ENCODE peak calls at places on chromosomes 11 and 22, in seven cellular contexts. F is A549, T is suprapubic skin, E is uterus, Z is stomach, N is sigmoid colon, J is IMR-90. R is an unnamed sample.

GRCh38 chr11:18383388-18384156 is 10.8 kb upstream of the LDHA start:
- DNase-seq in F (peak; percentile 96), T (peak; percentile 92), E (peak; percentile 67), Z (peak; percentile 76), N (peak; percentile 93), J (peak; percentile 96), R (peak; percentile 76)

GRCh38 chr22:25853078-25853477 is 111.1 kb downstream of the MYO18B start:
- DNase-seq in F (no peak), T (no peak), E (no peak), Z (no peak), N (no peak), J (no peak), R (no peak)

GRCh38 chr11:85697747-85698146 is 11.8 kb upstream of the CCDC89 start:
- DNase-seq in F (no peak), T (no peak), E (no peak), Z (no peak), N (no peak), J (no peak), R (no peak)

GRCh38 chr11:66388746-66389386 is 17.3 kb upstream of the SLC29A2 start:
- DNase-seq in F (peak; percentile 53), T (no peak), E (no peak), Z (peak; percentile 90), N (peak; percentile 79), J (peak; percentile 73), R (peak; percentile 54)

GRCh38 chr11:34318111-34319037 is 39.4 kb downstream of the ABTB2 start:
- DNase-seq in F (peak; percentile 69), T (no peak), E (no peak), Z (no peak), N (no peak), J (peak; percentile 58), R (peak; percentile 45)

GRCh38 chr11:134585666-134586285 is 173.7 kb upstream of the B3GAT1 start:
- DNase-seq in F (no peak), T (no peak), E (no peak), Z (no peak), N (no peak), J (no peak), R (no peak)

GRCh38 chr22:47901911-47902310 is 1139.5 kb downstream of the TBC1D22A start:
- DNase-seq in F (no peak), T (no peak), E (no peak), Z (no peak), N (no peak), J (no peak), R (no peak)

GRCh38 chr11:65278351-65278750 is 16.6 kb downstream of the POLA2 start:
- DNase-seq in F (no peak), T (no peak), E (no peak), Z (no peak), N (no peak), J (no peak), R (no peak)

GRCh38 chr22:41596776-41597634 is 7.4 kb upstream of the PMM1 start:
- DNase-seq in F (peak; percentile 60), T (no peak), E (peak; percentile 54), Z (peak; percentile 82), N (peak; percentile 79), J (peak; percentile 37), R (peak; percentile 57)

GRCh38 chr22:29214232-29214631 is 8.5 kb downstream of the EMID1 start:
- DNase-seq in F (no peak), T (peak; percentile 41), E (no peak), Z (no peak), N (peak; percentile 21), J (no peak), R (no peak)

GRCh38 chr11:1780700-1781592 is 17.2 kb upstream of the CTSD start:
- DNase-seq in F (no peak), T (peak; percentile 62), E (no peak), Z (no peak), N (peak; percentile 66), J (no peak), R (no peak)

GRCh38 chr11:63613517-63614135 is 607 bp downstream of the PLAAT3 start:
- DNase-seq in F (peak; percentile 36), T (peak; percentile 76), E (peak; percentile 35), Z (peak; percentile 44), N (peak; percentile 84), J (no peak), R (peak; percentile 35)

DNA sequence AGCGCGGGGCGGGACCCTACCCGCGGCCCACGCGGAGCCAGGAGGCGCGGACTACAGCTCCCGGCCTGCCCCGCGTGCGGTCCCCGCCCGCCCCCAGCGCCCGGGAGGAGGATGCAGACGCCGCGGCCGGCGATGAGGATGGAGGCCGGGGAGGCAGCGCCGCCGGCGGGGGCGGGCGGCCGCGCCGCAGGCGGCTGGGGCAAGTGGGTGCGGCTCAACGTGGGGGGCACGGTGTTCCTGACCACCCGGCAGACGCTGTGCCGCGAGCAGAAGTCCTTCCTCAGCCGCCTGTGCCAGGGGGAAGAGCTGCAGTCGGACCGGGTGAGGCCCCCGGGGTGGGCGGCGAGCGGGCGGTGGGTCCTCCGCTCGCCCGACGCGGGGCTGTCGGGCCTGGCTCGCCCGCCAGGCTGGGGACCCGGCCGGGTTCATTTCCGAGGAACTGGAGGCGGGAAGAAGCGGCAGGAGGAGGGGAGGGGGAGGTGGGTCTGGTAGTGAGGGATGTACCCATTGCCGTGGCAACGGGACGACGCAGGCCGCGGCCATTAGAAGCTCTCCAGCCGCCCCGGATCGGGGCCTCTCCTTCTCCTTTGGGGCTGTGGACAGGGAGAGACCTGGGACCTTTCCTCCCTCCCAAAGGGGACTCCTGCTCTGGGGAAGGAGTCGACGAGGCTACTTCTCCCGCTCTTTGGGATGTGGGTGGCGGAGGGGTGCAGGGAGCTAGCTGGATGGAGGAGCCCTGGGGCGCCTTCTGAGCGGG is at the start of gene KCTD17:
- DNase-seq in F (peak; percentile 77), T (peak; percentile 69), E (peak; percentile 74), Z (peak; percentile 70), N (peak; percentile 80), J (peak; percentile 59), R (peak; percentile 86)
- TF ChIP-seq POLR2A in F (peak; percentile 50), T (no peak), E (no peak), Z (no peak), N (no peak), J (peak; percentile 74), R (peak; percentile 61)

GRCh38 chr11:7577883-7578242 is 64.1 kb downstream of the PPFIBP2 start:
- DNase-seq in F (no peak), T (no peak), E (no peak), Z (no peak), N (no peak), J (peak; percentile 49), R (no peak)

GRCh38 chr11:7578276-7578955 is 64.6 kb downstream of the PPFIBP2 start:
- DNase-seq in F (no peak), T (no peak), E (no peak), Z (no peak), N (no peak), J (no peak), R (no peak)

GRCh38 chr11:7577226-7577882 is 63.6 kb downstream of the PPFIBP2 start:
- DNase-seq in F (no peak), T (peak; percentile 80), E (peak; percentile 64), Z (peak; percentile 39), N (peak; percentile 87), J (no peak), R (no peak)

GRCh38 chr11:7576671-7577225 is 62.9 kb downstream of the PPFIBP2 start:
- DNase-seq in F (no peak), T (no peak), E (peak; percentile 41), Z (no peak), N (peak; percentile 75), J (peak; percentile 47), R (no peak)

DNA sequence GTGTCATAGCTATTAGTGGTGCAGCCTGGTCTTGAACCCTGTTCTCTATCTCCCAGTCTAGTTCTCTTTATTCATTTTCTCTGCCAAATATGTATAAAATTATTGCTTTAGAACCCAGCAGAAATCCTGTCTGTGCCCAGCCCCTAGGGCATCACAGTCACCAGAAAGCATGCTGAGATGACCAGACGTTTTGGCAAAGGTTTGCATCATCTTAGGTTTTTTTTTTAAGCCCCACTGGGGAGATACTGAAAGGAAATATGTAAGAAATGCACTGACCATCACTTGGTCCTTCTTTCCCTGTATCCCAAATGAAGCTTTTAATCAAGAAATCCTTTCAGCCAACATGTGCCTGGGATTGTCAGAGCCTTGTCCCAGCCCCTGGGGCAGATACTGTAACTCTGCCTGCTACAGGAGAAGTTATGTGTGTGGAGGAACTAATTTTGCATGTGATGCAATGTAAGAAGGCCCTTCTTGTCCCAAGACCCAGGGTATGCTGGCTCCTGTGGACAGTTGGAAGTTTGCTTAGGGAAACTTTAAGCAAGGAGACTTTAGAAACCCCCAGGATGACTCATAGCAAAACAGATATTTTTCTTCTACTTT is 65.5 kb downstream of the PPFIBP2 start:
- DNase-seq in F (no peak), T (no peak), E (no peak), Z (no peak), N (peak; percentile 82), J (peak; percentile 57), R (no peak)
- TF ChIP-seq POLR2A in F (no peak), T (no peak), E (no peak), Z (no peak), N (no peak), J (no peak), R (no peak)

GRCh38 chr11:67391304-67392181 is at the start of gene RAD9A:
- DNase-seq in F (peak; percentile 97), T (peak; percentile 98), E (peak; percentile 92), Z (peak; percentile 97), N (peak; percentile 98), J (peak; percentile 91), R (peak; percentile 97)
- TF ChIP-seq POLR2A in F (peak; percentile 51), T (no peak), E (no peak), Z (no peak), N (peak; percentile 53), J (peak; percentile 17), R (peak; percentile 71)

GRCh38 chr11:71130106-71130505 is 122.3 kb downstream of the SHANK2 start:
- DNase-seq in F (no peak), T (no peak), E (no peak), Z (no peak), N (no peak), J (no peak), R (no peak)
- TF ChIP-seq POLR2A in F (no peak), T (no peak), E (no peak), Z (no peak), N (no peak), J (no peak), R (no peak)

DNA sequence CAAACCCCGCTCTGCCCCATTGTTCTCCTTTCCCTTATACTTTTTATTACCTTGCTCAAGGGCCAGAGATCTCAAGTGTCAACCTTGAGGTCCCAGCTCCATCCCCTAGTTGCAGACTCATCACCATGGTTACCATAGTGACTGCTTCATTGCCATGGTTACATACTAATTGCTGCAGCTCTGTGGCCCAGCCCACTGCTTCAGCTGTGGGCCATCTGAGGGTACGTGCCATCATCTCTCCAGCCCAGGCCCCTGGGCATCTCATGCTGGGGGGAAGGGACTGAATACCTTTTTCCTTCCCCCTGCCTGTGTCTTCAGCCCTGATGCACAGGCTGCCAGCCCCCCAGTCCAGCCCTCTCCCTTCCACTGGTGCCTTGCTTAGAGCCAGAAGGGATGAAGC is 22.2 kb downstream of the TREH start:
- DNase-seq in F (no peak), T (no peak), E (no peak), Z (no peak), N (no peak), J (no peak), R (no peak)
- TF ChIP-seq POLR2A in F (no peak), T (no peak), E (no peak), Z (no peak), N (no peak), J (no peak), R (no peak)